ENCODE peak calls at places on chromosomes 4 and X, in six cellular contexts. Z is GM18507, A is T1000, J is nephron progenitor cell, D is pancreas, V is omental fat pad. E is an unnamed sample.

GRCh38 chr4:123661080-123661737 is 264.6 kb downstream of the SPRY1 start:
- DNase-seq in J (no peak), Z (no peak), A (no peak), V (no peak), D (no peak), E (no peak)

GRCh38 chr4:10085828-10086505 is 30.6 kb downstream of the WDR1 start:
- DNase-seq in Z (no peak), V (no peak), J (no peak), D (no peak), A (no peak), E (no peak)

GRCh38 chrX:155216940-155217450 is 735 bp downstream of the VBP1 start:
- DNase-seq in Z (no peak), A (no peak), J (peak; percentile 4), D (no peak), V (no peak), E (no peak)

GRCh38 chr4:136277741-136278140 is 1254.6 kb downstream of the PCDH18 start:
- DNase-seq in Z (no peak), J (no peak), A (no peak), D (no peak), V (no peak), E (no peak)

GRCh38 chrX:149516604-149517003 is 11.5 kb upstream of the IDS start:
- DNase-seq in D (no peak), Z (no peak), A (no peak), J (no peak), V (no peak), E (no peak)

GRCh38 chr4:67428819-67429218 is 116.5 kb downstream of the CENPC start:
- DNase-seq in A (no peak), J (no peak), Z (no peak), V (no peak), D (no peak), E (no peak)

GRCh38 chr4:78020677-78021076 is 36.4 kb upstream of the FRAS1 start:
- DNase-seq in D (no peak), Z (no peak), J (no peak), A (no peak), V (no peak), E (no peak)

GRCh38 chr4:94548571-94548970 is 96.8 kb downstream of the PDLIM5 start:
- DNase-seq in D (no peak), Z (no peak), J (no peak), A (no peak), V (no peak), E (no peak)

GRCh38 chr4:122827258-122827887 is 742 bp downstream of the FGF2 start:
- DNase-seq in D (peak; percentile 15), A (peak; percentile 19), V (no peak), Z (peak; percentile 48), J (peak; percentile 55), E (peak; percentile 25)

GRCh38 chrX:12814434-12814833 is 23.2 kb downstream of the PRPS2 start:
- DNase-seq in J (peak; percentile 27), Z (peak; percentile 7), V (no peak), D (peak; percentile 29), A (no peak), E (no peak)

GRCh38 chr4:55475394-55476243 is 71.1 kb downstream of the CLOCK start:
- DNase-seq in A (no peak), Z (no peak), V (no peak), J (no peak), D (no peak), E (no peak)

GRCh38 chr4:8672486-8672885 is 79.9 kb downstream of the CPZ start:
- DNase-seq in A (no peak), J (no peak), Z (no peak), V (no peak), D (no peak), E (no peak)

GRCh38 chr4:110518889-110519490 is 43.0 kb downstream of the ENPEP start:
- DNase-seq in Z (no peak), D (peak; percentile 23), A (no peak), J (peak; percentile 33), V (no peak), E (no peak)

GRCh38 chr4:24770111-24770584 is 25.2 kb upstream of the SOD3 start:
- DNase-seq in V (no peak), D (no peak), A (peak; percentile 83), Z (peak; percentile 12), J (no peak), E (no peak)

GRCh38 chr4:164614999-164615398 is 138.9 kb upstream of the SMIM31 start:
- DNase-seq in D (no peak), Z (no peak), A (no peak), J (no peak), V (no peak), E (no peak)

GRCh38 chr4:152956650-152957436 is 20.7 kb downstream of the FHDC1 start:
- DNase-seq in V (no peak), A (no peak), Z (no peak), D (no peak), J (peak; percentile 53), E (peak; percentile 70)

GRCh38 chr4:52507774-52508173 is 151.3 kb downstream of the USP46 start:
- DNase-seq in D (no peak), V (no peak), J (no peak), A (no peak), Z (no peak), E (no peak)

GRCh38 chr4:158656439-158656838 is 15.2 kb downstream of the C4orf46 start:
- DNase-seq in A (no peak), D (no peak), V (no peak), Z (no peak), J (no peak), E (no peak)

GRCh38 chr4:53800741-53801140 is 209.5 kb upstream of the LNX1 start:
- DNase-seq in A (no peak), D (no peak), V (no peak), J (no peak), Z (no peak), E (no peak)

GRCh38 chr4:24980064-24980690 is 50.6 kb downstream of the LGI2 start:
- DNase-seq in J (peak; percentile 56), A (peak; percentile 63), V (no peak), Z (peak; percentile 11), D (peak; percentile 58), E (peak; percentile 78)

GRCh38 chr4:13543091-13543581 is 1.2 kb downstream of the NKX3-2 start:
- DNase-seq in A (no peak), V (no peak), J (no peak), Z (no peak), D (no peak), E (no peak)